ENCODE peak calls at places on chromosomes 11 and 22, in ten cellular contexts. P is amniotic stem cell; G is activated CD4-positive, CD25-positive, alpha-beta regulatory T cell; W is ovary; N is stimulated activated CD8-positive, alpha-beta memory T cell treated with anti-CD3 and anti-CD28 coated beads, Interleukin-4, amount 100 ng/mL, for 1 hour; Q is RWPE1; J is IMR-90; R is lung; H is activated CD8-positive, alpha-beta memory T cell treated with anti-CD3 and anti-CD28 coated beads for 24 hours; U is SW480. E is an unnamed sample.

GRCh38 chr11:19199766-19200165 is 2.0 kb downstream of the CSRP3 start:
- DNase-seq in R (no peak), U (no peak), J (no peak), P (no peak), N (no peak), Q (no peak), G (no peak), H (no peak), W (no peak), E (no peak)

GRCh38 chr11:91591021-91591420 is 633.6 kb upstream of the FAT3 start:
- DNase-seq in U (no peak), N (no peak), W (no peak), H (no peak), R (no peak), P (no peak), Q (no peak), J (no peak), G (no peak), E (no peak)

GRCh38 chr11:93212094-93212493 is 14.3 kb upstream of the SLC36A4 start:
- DNase-seq in N (no peak), H (no peak), J (no peak), W (no peak), G (no peak), U (no peak), P (no peak), R (no peak), Q (no peak), E (no peak)

GRCh38 chr22:29459773-29460172 is 20.2 kb upstream of the NEFH start:
- DNase-seq in Q (no peak), J (no peak), P (no peak), R (no peak), G (no peak), H (no peak), N (no peak), W (no peak), U (no peak), E (no peak)

GRCh38 chr11:95831198-95831883 is 41.0 kb downstream of the CEP57 start:
- DNase-seq in J (peak), Q (peak), P (peak), W (no peak), N (no peak), G (no peak), R (no peak), H (no peak), U (peak), E (no peak)

GRCh38 chr11:91946397-91947090 is 278.1 kb upstream of the FAT3 start:
- DNase-seq in H (no peak), N (no peak), U (no peak), W (no peak), Q (no peak), J (no peak), G (no peak), P (no peak), R (no peak), E (no peak)

GRCh38 chr11:127106142-127106541 is 105.6 kb upstream of the KIRREL3 start:
- DNase-seq in G (no peak), H (no peak), W (no peak), U (peak), R (no peak), N (no peak), P (no peak), J (peak), Q (no peak), E (no peak)

GRCh38 chr22:36055376-36056310 is 27.0 kb upstream of the RBFOX2 start:
- DNase-seq in R (no peak), J (peak), W (no peak), N (no peak), G (no peak), P (no peak), Q (no peak), H (no peak), U (no peak), E (no peak)

GRCh38 chr11:68988486-68988885 is 7.7 kb upstream of the MRGPRD start:
- DNase-seq in H (no peak), W (no peak), R (no peak), G (no peak), P (no peak), U (no peak), Q (no peak), N (no peak), J (no peak), E (no peak)

GRCh38 chr11:9150501-9150900 is 59.1 kb upstream of the SCUBE2 start:
- DNase-seq in N (no peak), U (no peak), G (no peak), Q (no peak), R (no peak), H (no peak), P (peak), J (peak), W (no peak), E (no peak)